ENCODE peak calls at places on chromosomes 13 and 19, in four cellular contexts. One of them, this sample, is unnamed.

GRCh38 chr13:44259045-44260042 is 114.3 kb upstream of the SERP2 start:
- DNase-seq in OCI-LY7: peak
- DNase-seq in iPS DF 6.9: no peak
- DNase-seq in tibial artery: peak
- DNase-seq in this sample: no peak

GRCh38 chr13:66171821-66172220 is 1058.3 kb downstream of the PCDH9 start:
- DNase-seq in tibial artery: no peak
- DNase-seq in iPS DF 6.9: no peak
- DNase-seq in OCI-LY7: no peak
- DNase-seq in this sample: no peak

GRCh38 chr19:1540353-1540925 is 16.6 kb downstream of the PLK5 start:
- DNase-seq in OCI-LY7: no peak
- DNase-seq in tibial artery: no peak
- DNase-seq in iPS DF 6.9: no peak
- DNase-seq in this sample: no peak

GRCh38 chr13:109871018-109871370 is 84.6 kb upstream of the IRS2 start:
- DNase-seq in iPS DF 6.9: no peak
- DNase-seq in OCI-LY7: no peak
- DNase-seq in tibial artery: no peak
- DNase-seq in this sample: no peak

GRCh38 chr13:85665286-85665685 is 133.9 kb downstream of the SLITRK6 start:
- DNase-seq in tibial artery: no peak
- DNase-seq in OCI-LY7: no peak
- DNase-seq in iPS DF 6.9: no peak
- DNase-seq in this sample: no peak

GRCh38 chr19:18709546-18709945 is 26.1 kb downstream of the CRTC1 start:
- DNase-seq in iPS DF 6.9: no peak
- DNase-seq in OCI-LY7: no peak
- DNase-seq in tibial artery: no peak
- DNase-seq in this sample: no peak

GRCh38 chr13:79098603-79099002 is 307.5 kb downstream of the RBM26 start:
- DNase-seq in iPS DF 6.9: no peak
- DNase-seq in OCI-LY7: no peak
- DNase-seq in tibial artery: no peak
- DNase-seq in this sample: no peak

GRCh38 chr19:6073858-6074708 is 36.2 kb downstream of the RFX2 start:
- DNase-seq in tibial artery: no peak
- DNase-seq in OCI-LY7: no peak
- DNase-seq in iPS DF 6.9: no peak
- DNase-seq in this sample: no peak

GRCh38 chr13:22744688-22745452 is 435.9 kb upstream of the SGCG start:
- DNase-seq in OCI-LY7: no peak
- DNase-seq in tibial artery: no peak
- DNase-seq in iPS DF 6.9: no peak
- DNase-seq in this sample: no peak

GRCh38 chr13:98521876-98522275 is 55.0 kb downstream of the STK24 start:
- DNase-seq in tibial artery: no peak
- DNase-seq in OCI-LY7: no peak
- DNase-seq in iPS DF 6.9: no peak
- DNase-seq in this sample: no peak

GRCh38 chr19:43841990-43842389 is 14.9 kb downstream of the ZNF283 start:
- DNase-seq in OCI-LY7: peak
- DNase-seq in tibial artery: no peak
- DNase-seq in iPS DF 6.9: no peak
- DNase-seq in this sample: no peak

GRCh38 chr13:43153436-43154082 is 130.2 kb downstream of the DNAJC15 start:
- DNase-seq in OCI-LY7: no peak
- DNase-seq in tibial artery: no peak
- DNase-seq in iPS DF 6.9: no peak
- DNase-seq in this sample: no peak

GRCh38 chr13:43905435-43906031 is 25.8 kb downstream of the LACC1 start:
- DNase-seq in iPS DF 6.9: peak
- DNase-seq in tibial artery: peak
- DNase-seq in OCI-LY7: peak
- DNase-seq in this sample: peak

GRCh38 chr13:50613356-50613831 is 230.1 kb downstream of the DLEU7 start:
- DNase-seq in iPS DF 6.9: no peak
- DNase-seq in tibial artery: no peak
- DNase-seq in OCI-LY7: no peak
- DNase-seq in this sample: no peak

GRCh38 chr13:76745246-76746200 is 140.7 kb downstream of the KCTD12 start:
- DNase-seq in OCI-LY7: no peak
- DNase-seq in tibial artery: no peak
- DNase-seq in iPS DF 6.9: no peak
- DNase-seq in this sample: no peak

GRCh38 chr19:17264641-17264979 is at the start of gene USHBP1:
- DNase-seq in tibial artery: no peak
- DNase-seq in iPS DF 6.9: no peak
- DNase-seq in OCI-LY7: peak
- DNase-seq in this sample: peak
- H3K27ac ChIP-seq in tibial artery: no peak
- H3K27ac ChIP-seq in iPS DF 6.9: no peak
- H3K27ac ChIP-seq in OCI-LY7: peak
- H3K27ac ChIP-seq in this sample: peak

GRCh38 chr13:35455022-35455421 is 21.5 kb downstream of the MAB21L1 start:
- DNase-seq in OCI-LY7: no peak
- DNase-seq in tibial artery: no peak
- DNase-seq in iPS DF 6.9: no peak
- DNase-seq in this sample: no peak
- H3K27ac ChIP-seq in OCI-LY7: no peak
- H3K27ac ChIP-seq in tibial artery: no peak
- H3K27ac ChIP-seq in iPS DF 6.9: no peak
- H3K27ac ChIP-seq in this sample: no peak

GRCh38 chr19:17540174-17540573 is 15.3 kb upstream of the COLGALT1 start:
- DNase-seq in tibial artery: no peak
- DNase-seq in iPS DF 6.9: no peak
- DNase-seq in OCI-LY7: no peak
- DNase-seq in this sample: no peak
- H3K27ac ChIP-seq in tibial artery: no peak
- H3K27ac ChIP-seq in iPS DF 6.9: no peak
- H3K27ac ChIP-seq in OCI-LY7: no peak
- H3K27ac ChIP-seq in this sample: no peak

GRCh38 chr19:58118979-58119733 is 21.1 kb upstream of the ZSCAN18 start:
- DNase-seq in OCI-LY7: no peak
- DNase-seq in tibial artery: no peak
- DNase-seq in iPS DF 6.9: no peak
- DNase-seq in this sample: no peak

GRCh38 chr19:58123354-58123753 is 25.3 kb upstream of the ZSCAN18 start:
- DNase-seq in iPS DF 6.9: no peak
- DNase-seq in tibial artery: no peak
- DNase-seq in OCI-LY7: peak
- DNase-seq in this sample: no peak

DNA sequence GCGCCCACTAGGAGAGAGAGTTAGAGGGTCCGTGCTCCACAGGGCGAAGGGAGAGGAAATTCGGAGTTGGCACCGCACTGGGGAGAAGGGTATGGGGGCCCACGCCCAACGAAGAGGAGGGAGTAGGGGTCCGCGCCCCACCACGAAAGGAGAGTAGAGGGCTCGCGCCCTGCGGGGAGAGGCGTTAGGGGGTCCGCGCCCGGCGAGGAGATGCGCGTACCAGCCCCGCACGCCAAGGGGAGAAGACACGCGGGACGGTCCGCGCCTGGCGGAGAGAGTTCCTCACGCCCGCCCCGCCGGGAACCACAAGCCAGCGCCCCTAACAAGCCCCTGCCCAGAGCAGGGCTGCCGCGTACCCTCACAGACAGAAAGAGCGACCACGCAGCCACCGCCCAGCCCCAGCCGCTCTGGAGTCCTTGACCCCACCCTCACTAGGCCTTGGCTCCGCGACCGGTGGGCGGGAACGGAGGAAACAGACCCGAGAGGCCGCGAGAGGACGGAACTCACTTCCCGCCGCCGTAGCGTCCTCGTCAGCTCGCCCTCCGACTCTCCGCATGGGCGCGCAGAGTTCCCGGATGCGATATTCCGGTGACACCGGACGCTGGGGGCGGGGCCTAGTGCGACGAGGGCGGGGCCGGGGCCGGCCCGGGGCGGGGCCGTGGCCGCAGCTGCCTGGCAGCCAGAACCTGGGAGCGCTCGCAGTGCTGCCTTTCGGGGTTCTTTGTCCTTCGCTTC is 20.0 kb upstream of the ZSCAN18 start:
- DNase-seq in tibial artery: no peak
- DNase-seq in OCI-LY7: no peak
- DNase-seq in iPS DF 6.9: no peak
- DNase-seq in this sample: peak
- H3K27ac ChIP-seq in tibial artery: no peak
- H3K27ac ChIP-seq in OCI-LY7: no peak
- H3K27ac ChIP-seq in iPS DF 6.9: no peak
- H3K27ac ChIP-seq in this sample: no peak

DNA sequence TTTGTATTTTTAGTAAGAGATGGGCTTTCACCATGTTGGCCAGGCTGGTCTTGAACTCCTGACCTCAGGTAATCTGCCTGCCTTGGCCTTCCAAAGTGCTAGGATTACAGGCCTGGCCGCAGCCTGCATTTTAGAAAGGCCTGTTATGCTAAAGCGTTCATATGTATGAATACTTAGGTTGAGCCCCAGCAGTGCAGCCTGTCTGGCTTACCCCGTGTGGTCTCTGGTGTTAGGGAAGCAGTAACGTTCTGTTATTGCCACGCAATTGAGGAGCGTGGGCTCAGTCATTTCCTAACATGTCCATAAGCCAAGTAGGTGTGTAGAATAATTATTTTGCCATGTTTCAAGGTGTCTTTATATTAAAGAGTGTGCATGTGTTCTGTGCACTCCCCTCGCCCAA is 14.3 kb downstream of the HNRNPM start:
- DNase-seq in tibial artery: no peak
- DNase-seq in OCI-LY7: no peak
- DNase-seq in iPS DF 6.9: no peak
- DNase-seq in this sample: no peak
- H3K27ac ChIP-seq in tibial artery: peak
- H3K27ac ChIP-seq in OCI-LY7: no peak
- H3K27ac ChIP-seq in iPS DF 6.9: no peak
- H3K27ac ChIP-seq in this sample: peak

GRCh38 chr19:35142531-35143230 is 374 bp upstream of the FXYD7 start:
- DNase-seq in tibial artery: peak
- DNase-seq in iPS DF 6.9: no peak
- DNase-seq in OCI-LY7: peak
- DNase-seq in this sample: peak

GRCh38 chr19:35141627-35142401 is 1.2 kb upstream of the FXYD7 start:
- DNase-seq in tibial artery: no peak
- DNase-seq in OCI-LY7: peak
- DNase-seq in iPS DF 6.9: no peak
- DNase-seq in this sample: no peak

GRCh38 chr19:35143818-35144217 is 763 bp downstream of the FXYD7 start:
- DNase-seq in iPS DF 6.9: no peak
- DNase-seq in OCI-LY7: no peak
- DNase-seq in tibial artery: no peak
- DNase-seq in this sample: no peak

GRCh38 chr19:35144259-35144599 is 1.2 kb downstream of the FXYD7 start:
- DNase-seq in iPS DF 6.9: no peak
- DNase-seq in tibial artery: no peak
- DNase-seq in OCI-LY7: no peak
- DNase-seq in this sample: no peak

GRCh38 chr19:35143231-35143715 is at the start of gene FXYD7:
- DNase-seq in tibial artery: no peak
- DNase-seq in iPS DF 6.9: no peak
- DNase-seq in OCI-LY7: no peak
- DNase-seq in this sample: no peak
- H3K27ac ChIP-seq in tibial artery: no peak
- H3K27ac ChIP-seq in iPS DF 6.9: no peak
- H3K27ac ChIP-seq in OCI-LY7: no peak
- H3K27ac ChIP-seq in this sample: no peak

DNA sequence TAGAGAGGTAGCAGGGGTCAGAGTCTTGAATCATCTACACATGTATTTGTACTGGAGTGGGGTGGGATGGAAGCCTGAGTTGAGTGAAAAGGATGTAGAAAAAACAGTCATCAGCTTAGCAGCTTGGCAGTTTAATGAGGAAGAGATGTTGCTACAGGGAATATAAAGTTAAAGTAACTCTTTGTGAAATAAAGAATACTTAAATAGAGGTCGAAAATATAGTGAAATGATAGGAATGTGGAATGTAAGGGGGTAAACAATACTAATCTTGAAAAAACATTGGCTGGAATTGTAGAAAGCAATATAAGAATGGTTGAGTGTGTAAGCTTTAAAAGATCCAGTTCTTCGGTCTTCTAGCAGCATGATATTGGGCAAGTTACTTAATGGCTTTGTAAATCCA is 22.7 kb downstream of the NUP58 start:
- DNase-seq in iPS DF 6.9: no peak
- DNase-seq in tibial artery: no peak
- DNase-seq in OCI-LY7: no peak
- DNase-seq in this sample: no peak
- H3K27ac ChIP-seq in iPS DF 6.9: no peak
- H3K27ac ChIP-seq in tibial artery: no peak
- H3K27ac ChIP-seq in OCI-LY7: no peak
- H3K27ac ChIP-seq in this sample: no peak

GRCh38 chr19:2607712-2608601 is 94.5 kb downstream of the GNG7 start:
- DNase-seq in iPS DF 6.9: no peak
- DNase-seq in tibial artery: peak
- DNase-seq in OCI-LY7: no peak
- DNase-seq in this sample: no peak
- H3K27ac ChIP-seq in iPS DF 6.9: no peak
- H3K27ac ChIP-seq in tibial artery: no peak
- H3K27ac ChIP-seq in OCI-LY7: no peak
- H3K27ac ChIP-seq in this sample: no peak